ENCODE peak calls at places on chromosome 3, in seven cellular contexts. O is right cardiac atrium; F is WTC11; P is HEK293T; D is stimulated activated CD4-positive, alpha-beta T cell treated with anti-CD3 and anti-CD28 coated beads, TNF-alpha, amount 100 ng/mL, for 1 hour; G is GM12864; N is G401. Y is an unnamed sample.

GRCh38 chr3:132629928-132630327 is 29.7 kb downstream of the ACAD11 start:
- DNase-seq in O (no peak), F (no peak), P (no peak), D (no peak), G (no peak), N (no peak), Y (no peak)

GRCh38 chr3:72657666-72658065 is 190.6 kb downstream of the SHQ1 start:
- DNase-seq in O (no peak), F (no peak), P (no peak), D (no peak), G (no peak), N (no peak), Y (peak)

GRCh38 chr3:120119846-120120510 is 25.7 kb upstream of the GSK3B start:
- DNase-seq in O (no peak), F (no peak), P (no peak), D (no peak), G (no peak), N (no peak), Y (no peak)

GRCh38 chr3:99633887-99634558 is 4.4 kb upstream of the COL8A1 start:
- DNase-seq in O (no peak), F (no peak), P (no peak), D (no peak), G (no peak), N (no peak), Y (no peak)

GRCh38 chr3:147130461-147130860 is 275.9 kb downstream of the ZIC4 start:
- DNase-seq in O (no peak), F (no peak), P (no peak), D (no peak), G (no peak), N (no peak), Y (no peak)

GRCh38 chr3:25783661-25784512 is 644 bp upstream of the NGLY1 start:
- DNase-seq in O (no peak), F (peak), P (no peak), D (no peak), G (no peak), N (peak), Y (no peak)

GRCh38 chr3:67357610-67358458 is 296.6 kb downstream of the SUCLG2 start:
- DNase-seq in O (no peak), F (peak), P (peak), D (no peak), G (no peak), N (peak), Y (no peak)

GRCh38 chr3:59818033-59818936 is 768.5 kb upstream of the CFAP20DC start:
- DNase-seq in O (peak), F (no peak), P (no peak), D (no peak), G (no peak), N (peak), Y (no peak)

GRCh38 chr3:115834068-115834467 is 210.8 kb downstream of the GAP43 start:
- DNase-seq in O (no peak), F (no peak), P (no peak), D (no peak), G (no peak), N (no peak), Y (no peak)

GRCh38 chr3:149678365-149678948 is 20.6 kb upstream of the WWTR1 start:
- DNase-seq in O (no peak), F (no peak), P (no peak), D (no peak), G (no peak), N (no peak), Y (no peak)

GRCh38 chr3:160012108-160012507 is 23.5 kb downstream of the IL12A start:
- DNase-seq in O (no peak), F (no peak), P (no peak), D (no peak), G (peak), N (no peak), Y (peak)

GRCh38 chr3:185998136-185998535 is 60.3 kb upstream of the TRA2B start:
- DNase-seq in O (no peak), F (no peak), P (no peak), D (no peak), G (no peak), N (no peak), Y (no peak)

GRCh38 chr3:184602406-184603155 is 41.0 kb downstream of the EPHB3 start:
- DNase-seq in O (peak), F (no peak), P (no peak), D (no peak), G (no peak), N (no peak), Y (no peak)

GRCh38 chr3:17639765-17640164 is 102.7 kb downstream of the TBC1D5 start:
- DNase-seq in O (no peak), F (no peak), P (no peak), D (no peak), G (no peak), N (no peak), Y (no peak)

GRCh38 chr3:141681390-141681780 is 56.7 kb upstream of the RNF7 start:
- DNase-seq in O (no peak), F (no peak), P (no peak), D (no peak), G (no peak), N (no peak), Y (no peak)

GRCh38 chr3:101119535-101119934 is 126.3 kb upstream of the ABI3BP start:
- DNase-seq in O (no peak), F (no peak), P (no peak), D (no peak), G (no peak), N (no peak), Y (no peak)

GRCh38 chr3:39960515-39961403 is 151.3 kb downstream of the MYRIP start:
- DNase-seq in O (no peak), F (no peak), P (no peak), D (no peak), G (no peak), N (no peak), Y (no peak)

GRCh38 chr3:124676236-124676635 is 54.0 kb upstream of the UMPS start:
- DNase-seq in O (no peak), F (no peak), P (no peak), D (no peak), G (no peak), N (no peak), Y (no peak)

GRCh38 chr3:81684739-81685395 is 76.6 kb downstream of the GBE1 start:
- DNase-seq in O (no peak), F (no peak), P (no peak), D (no peak), G (no peak), N (no peak), Y (no peak)

GRCh38 chr3:172065534-172065933 is 26.2 kb downstream of the FNDC3B start:
- DNase-seq in O (no peak), F (no peak), P (no peak), D (no peak), G (no peak), N (peak), Y (no peak)

GRCh38 chr3:106302451-106303221 is 433.8 kb upstream of the CBLB start:
- DNase-seq in O (no peak), F (no peak), P (no peak), D (no peak), G (peak), N (no peak), Y (peak)

GRCh38 chr3:187281191-187281714 is 10.3 kb downstream of the MASP1 start:
- DNase-seq in O (peak), F (peak), P (no peak), D (no peak), G (no peak), N (no peak), Y (no peak)

GRCh38 chr3:23726811-23727548 is 78.8 kb upstream of the UBE2E1 start:
- DNase-seq in O (no peak), F (no peak), P (no peak), D (no peak), G (peak), N (no peak), Y (peak)

GRCh38 chr3:170978335-170978745 is 48.2 kb downstream of the SLC2A2 start:
- DNase-seq in O (no peak), F (no peak), P (no peak), D (no peak), G (no peak), N (no peak), Y (no peak)

GRCh38 chr3:51845129-51845528 is 16.3 kb upstream of the IQCF2 start:
- DNase-seq in O (no peak), F (peak), P (no peak), D (no peak), G (no peak), N (no peak), Y (no peak)

GRCh38 chr3:126544596-126545281 is 14.0 kb downstream of the C3orf22 start:
- DNase-seq in O (no peak), F (peak), P (no peak), D (no peak), G (peak), N (no peak), Y (no peak)

GRCh38 chr3:46461971-46462910 is 2.5 kb downstream of the LTF start:
- DNase-seq in O (no peak), F (no peak), P (no peak), D (no peak), G (no peak), N (no peak), Y (no peak)

GRCh38 chr3:106261915-106262683 is 393.3 kb upstream of the CBLB start:
- DNase-seq in O (no peak), F (no peak), P (no peak), D (no peak), G (no peak), N (no peak), Y (no peak)

GRCh38 chr3:140752499-140752898 is 74.6 kb downstream of the TRIM42 start:
- DNase-seq in O (no peak), F (no peak), P (no peak), D (no peak), G (no peak), N (no peak), Y (no peak)

GRCh38 chr3:43525941-43526607 is 95.7 kb downstream of the ANO10 start:
- DNase-seq in O (no peak), F (no peak), P (no peak), D (no peak), G (no peak), N (peak), Y (no peak)

GRCh38 chr3:171459130-171459941 is 869 bp downstream of the TNIK start:
- DNase-seq in O (peak), F (peak), P (peak), D (peak), G (no peak), N (peak), Y (no peak)

GRCh38 chr3:53705774-53706173 is 140.4 kb downstream of the CHDH start:
- DNase-seq in O (no peak), F (no peak), P (no peak), D (no peak), G (no peak), N (no peak), Y (no peak)

GRCh38 chr3:71423151-71423906 is 160.2 kb downstream of the FOXP1 start:
- DNase-seq in O (peak), F (no peak), P (peak), D (no peak), G (no peak), N (no peak), Y (no peak)

GRCh38 chr3:30440880-30441279 is 165.5 kb upstream of the TGFBR2 start:
- DNase-seq in O (no peak), F (no peak), P (no peak), D (no peak), G (no peak), N (no peak), Y (no peak)

GRCh38 chr3:72481542-72481941 is 366.7 kb downstream of the SHQ1 start:
- DNase-seq in O (no peak), F (no peak), P (no peak), D (no peak), G (no peak), N (no peak), Y (no peak)

GRCh38 chr3:55283441-55283925 is 203.6 kb downstream of the WNT5A start:
- DNase-seq in O (no peak), F (no peak), P (no peak), D (no peak), G (no peak), N (no peak), Y (no peak)

GRCh38 chr3:188901126-188901525 is 270.6 kb upstream of the TPRG1 start:
- DNase-seq in O (no peak), F (no peak), P (no peak), D (no peak), G (no peak), N (no peak), Y (no peak)

GRCh38 chr3:97992547-97993173 is 20.4 kb upstream of the RIOX2 start:
- DNase-seq in O (no peak), F (no peak), P (no peak), D (no peak), G (no peak), N (no peak), Y (no peak)

GRCh38 chr3:46660543-46661523 is 32.6 kb downstream of the ALS2CL start:
- DNase-seq in O (peak), F (no peak), P (no peak), D (no peak), G (no peak), N (no peak), Y (no peak)